ENCODE peak calls at places on chromosome 5, in ten cellular contexts. R, Z, H, T, G, L, W, S, O and P are unnamed samples.

GRCh38 chr5:138536665-138537315 is 6.2 kb downstream of the ETF1 start:
- DNase-seq in R (no peak), Z (no peak), H (no peak), T (no peak), G (no peak), L (no peak), W (peak; percentile 59), S (no peak), O (no peak), P (no peak)

GRCh38 chr5:77777911-77778310 is 1.8 kb upstream of the TBCA start:
- DNase-seq in R (no peak), Z (no peak), H (no peak), T (no peak), G (no peak), L (no peak), W (no peak), S (no peak), O (no peak), P (no peak)

GRCh38 chr5:168897387-168898122 is 318.4 kb upstream of the PANK3 start:
- DNase-seq in R (no peak), Z (no peak), H (no peak), T (no peak), G (no peak), L (no peak), W (no peak), S (no peak), O (no peak), P (no peak)

GRCh38 chr5:64147379-64147778 is 18.3 kb upstream of the RNF180 start:
- DNase-seq in R (no peak), Z (no peak), H (peak; percentile 54), T (no peak), G (no peak), L (no peak), W (no peak), S (no peak), O (no peak), P (no peak)

GRCh38 chr5:145697251-145698016 is 137.7 kb downstream of the PRELID2 start:
- DNase-seq in R (peak; percentile 1), Z (no peak), H (no peak), T (peak; percentile 60), G (peak; percentile 40), L (no peak), W (peak; percentile 61), S (peak; percentile 20), O (no peak), P (no peak)

GRCh38 chr5:106874974-106875373 is 795.8 kb downstream of the EFNA5 start:
- DNase-seq in R (no peak), Z (no peak), H (no peak), T (no peak), G (no peak), L (no peak), W (no peak), S (no peak), O (no peak), P (no peak)

GRCh38 chr5:891837-892389 is 688 bp downstream of the BRD9 start:
- DNase-seq in R (no peak), Z (no peak), H (no peak), T (peak; percentile 7), G (no peak), L (no peak), W (peak; percentile 66), S (no peak), O (no peak), P (peak; percentile 9)

GRCh38 chr5:67065237-67065636 is 131.4 kb downstream of the CD180 start:
- DNase-seq in R (no peak), Z (no peak), H (no peak), T (no peak), G (no peak), L (no peak), W (no peak), S (no peak), O (no peak), P (no peak)

GRCh38 chr5:76715734-76716455 is at the start of gene F2R:
- DNase-seq in R (no peak), Z (peak; percentile 44), H (peak; percentile 74), T (peak; percentile 38), G (no peak), L (peak; percentile 73), W (peak; percentile 74), S (peak; percentile 32), O (peak; percentile 44), P (no peak)

GRCh38 chr5:157494178-157494830 is 34.3 kb downstream of the NIPAL4 start:
- DNase-seq in R (no peak), Z (no peak), H (no peak), T (no peak), G (no peak), L (no peak), W (no peak), S (no peak), O (no peak), P (no peak)

GRCh38 chr5:80181618-80182211 is 74.1 kb downstream of the SERINC5 start:
- DNase-seq in R (no peak), Z (no peak), H (peak; percentile 79), T (peak; percentile 85), G (peak; percentile 88), L (no peak), W (no peak), S (peak; percentile 79), O (peak; percentile 57), P (peak; percentile 62)

GRCh38 chr5:33115467-33115866 is 325.3 kb upstream of the TARS1 start:
- DNase-seq in R (no peak), Z (no peak), H (no peak), T (no peak), G (no peak), L (no peak), W (no peak), S (no peak), O (no peak), P (no peak)

DNA sequence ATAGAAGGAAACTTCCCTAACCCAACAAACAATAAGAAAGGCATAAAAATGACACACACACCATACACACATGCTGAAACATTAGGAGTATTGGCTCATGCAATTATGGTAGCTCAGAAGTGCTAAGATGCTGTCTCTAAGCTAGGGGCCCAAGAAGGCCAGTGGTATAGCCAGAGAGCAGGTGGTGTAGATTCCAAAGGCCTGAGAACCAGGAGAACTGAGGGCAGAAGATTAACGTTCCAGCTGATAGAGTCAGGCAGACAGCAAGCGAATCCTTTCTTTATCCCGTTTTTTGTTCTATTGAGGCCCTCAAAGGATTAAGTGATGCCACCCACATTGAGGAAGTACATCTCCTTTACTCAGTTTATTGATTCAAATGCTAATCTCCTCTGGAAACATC is 262.9 kb downstream of the EPB41L4A start:
- DNase-seq in R (no peak), Z (no peak), H (no peak), T (no peak), G (no peak), L (no peak), W (no peak), S (no peak), O (no peak), P (no peak)
- H3K4me3 ChIP-seq in R (no peak overlapping the region), Z (no peak overlapping the region), H (no peak overlapping the region), T (no peak overlapping the region), G (no peak overlapping the region), L (no peak overlapping the region), W (no peak overlapping the region), S (no peak overlapping the region), O (no peak overlapping the region), P (no peak overlapping the region)

DNA sequence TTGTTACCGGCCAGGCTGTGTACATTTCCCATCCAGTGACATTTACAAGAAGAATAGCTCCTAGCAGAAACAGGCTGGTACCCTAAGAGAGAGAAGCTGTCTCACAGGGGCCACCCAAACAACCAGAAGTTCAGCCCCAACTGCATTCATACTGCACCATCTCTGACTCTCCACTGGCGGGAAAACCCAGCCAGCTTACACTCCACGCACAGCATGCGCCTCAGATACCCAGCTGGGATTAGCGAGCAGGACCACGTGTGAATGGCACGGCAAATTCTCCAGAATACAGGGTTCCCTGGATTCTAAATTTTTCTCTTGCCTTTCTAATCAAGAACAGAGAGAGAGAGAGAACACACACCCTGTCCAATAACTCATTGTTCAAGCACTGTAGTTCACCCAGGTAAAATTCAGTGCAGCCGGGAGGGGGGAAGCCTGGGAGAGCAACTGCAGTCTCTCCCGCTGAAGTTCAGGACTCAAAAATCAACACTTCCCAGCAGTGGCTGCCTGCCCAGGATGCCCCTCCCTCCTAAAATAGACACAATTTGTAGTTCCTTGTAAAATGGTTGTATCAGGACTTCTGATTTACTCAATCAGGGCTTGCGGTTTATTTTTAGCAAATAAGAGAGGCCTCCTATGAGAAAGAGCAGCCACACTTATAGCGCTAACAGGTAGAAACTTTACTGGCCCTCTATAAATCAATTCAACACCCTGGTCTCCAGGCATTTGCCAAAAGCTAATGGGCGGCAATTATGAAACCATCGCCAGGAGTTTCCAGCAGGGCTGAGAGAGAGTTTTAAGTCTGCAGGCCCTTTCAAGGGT is 2.2 kb downstream of the COL23A1 start:
- DNase-seq in R (no peak), Z (no peak), H (no peak), T (no peak), G (no peak), L (no peak), W (no peak), S (no peak), O (no peak), P (no peak)
- H3K27me3 ChIP-seq in R (peaks cover 40% of the 10 kb centered on the region), Z (peaks cover 39% of the 10 kb centered on the region), H (peaks cover 11% of the 10 kb centered on the region), T (peaks cover 49% of the 10 kb centered on the region), G (no peaks in the 10 kb centered on the region), L (peaks cover 38% of the 10 kb centered on the region), W (peaks cover 20% of the 10 kb centered on the region), S (peaks cover 11% of the 10 kb centered on the region), O (peaks cover 30% of the 10 kb centered on the region), P (peaks cover 5% of the 10 kb centered on the region)

DNA sequence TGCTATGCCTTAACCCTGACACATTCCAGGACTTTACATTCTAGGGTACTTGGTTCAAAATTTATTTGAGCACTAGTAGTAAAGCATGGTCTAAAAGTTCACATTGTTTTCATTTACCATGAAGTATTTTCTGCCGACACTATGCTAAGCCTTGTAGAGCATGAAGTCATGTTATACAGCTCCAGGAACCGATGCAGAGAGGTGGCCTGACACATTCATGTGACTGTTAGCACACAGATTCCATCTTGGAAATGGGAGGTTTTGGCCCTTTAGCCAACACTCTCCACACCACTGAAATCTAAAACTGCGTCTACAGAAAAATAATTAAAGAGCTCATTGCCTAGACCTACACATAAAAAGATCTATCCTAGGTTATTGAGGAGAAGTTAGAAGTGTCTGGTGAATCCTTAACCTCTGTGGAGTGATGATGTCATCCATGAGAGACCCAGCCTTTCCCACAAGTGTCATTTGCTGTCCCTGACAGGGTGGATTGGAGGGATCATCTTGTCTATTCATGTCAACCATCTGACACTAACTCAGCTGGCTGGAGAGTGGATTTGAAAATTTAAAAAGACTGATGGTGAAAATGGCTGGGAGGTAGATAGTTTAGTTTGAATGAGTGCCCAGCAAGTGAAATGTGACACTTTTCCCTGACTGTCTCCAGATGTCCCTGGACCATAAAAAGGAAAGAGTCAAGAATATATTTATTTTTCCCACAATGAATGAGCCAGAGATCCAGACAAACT is 1.3 kb downstream of the RANBP3L start:
- DNase-seq in R (no peak), Z (no peak), H (no peak), T (no peak), G (no peak), L (no peak), W (peak; percentile 30), S (no peak), O (no peak), P (no peak)
- H3K4me3 ChIP-seq in R (no peak overlapping the region), Z (no peak overlapping the region), H (peak overlapping the region; percentile 35), T (no peak overlapping the region), G (no peak overlapping the region), L (peak overlapping the region; percentile 53), W (no peak overlapping the region), S (no peak overlapping the region), O (no peak overlapping the region), P (no peak overlapping the region)

DNA sequence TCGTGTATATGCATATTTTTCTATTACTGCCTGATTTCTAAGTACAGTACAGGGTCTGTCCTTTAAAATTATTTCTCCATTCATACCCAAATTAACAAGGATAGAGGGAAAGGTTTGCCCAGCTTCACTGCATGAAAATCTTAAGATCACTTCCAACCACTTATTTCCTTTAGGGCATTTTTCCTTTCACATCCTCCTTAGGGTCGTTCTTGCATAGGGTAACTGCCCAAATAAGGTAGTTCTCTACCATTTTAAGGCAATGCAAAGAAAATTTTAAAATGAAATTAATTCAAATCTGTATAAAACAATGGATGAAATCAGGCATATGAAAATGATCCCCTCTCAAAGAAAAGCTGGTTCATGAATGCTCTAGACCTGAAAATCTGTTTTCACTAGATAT is 4.1 kb upstream of the CDC20B start:
- DNase-seq in R (no peak), Z (no peak), H (no peak), T (no peak), G (no peak), L (no peak), W (no peak), S (no peak), O (no peak), P (no peak)
- H3K27me3 ChIP-seq in R (peaks cover 65% of the 10 kb centered on the region), Z (peaks cover 55% of the 10 kb centered on the region), H (peaks cover 75% of the 10 kb centered on the region), T (no peaks in the 10 kb centered on the region), G (no peaks in the 10 kb centered on the region), L (peaks cover 98% of the 10 kb centered on the region), W (peaks cover 82% of the 10 kb centered on the region), S (no peaks in the 10 kb centered on the region), O (peaks cover 46% of the 10 kb centered on the region), P (peaks cover 21% of the 10 kb centered on the region)